ENCODE peak calls at places on chromosomes 4 and X, in five cellular contexts. L is cardiac fibroblast, X is Right ventricle myocardium inferior, H is neural crest cell, Q is fibroblast of lung. N is an unnamed sample.

GRCh38 chr4:89134775-89135319 is 23.5 kb downstream of the TIGD2 start:
- DNase-seq in L (peak), H (no peak), X (no peak), Q (peak), N (peak)

GRCh38 chr4:98283219-98284199 is 22.3 kb downstream of the RAP1GDS1 start:
- DNase-seq in H (no peak), Q (peak), L (peak), X (no peak), N (peak)

GRCh38 chr4:147550626-147551250 is 66.5 kb upstream of the TMEM184C start:
- DNase-seq in Q (peak), L (peak), H (no peak), X (no peak), N (peak)

GRCh38 chr4:183241322-183241640 is 78.8 kb downstream of the CLDN22 start:
- DNase-seq in Q (peak), L (peak), X (no peak), H (no peak), N (peak)

GRCh38 chrX:13808293-13808692 is 8.6 kb downstream of the GPM6B start:
- DNase-seq in L (no peak), X (no peak), Q (no peak), H (no peak), N (no peak)

GRCh38 chrX:136047969-136048368 is 62.7 kb downstream of the SLC9A6 start:
- DNase-seq in H (no peak), X (no peak), L (peak), Q (peak), N (peak)

GRCh38 chr4:158042591-158043030 is 130.2 kb downstream of the GASK1B start:
- DNase-seq in H (no peak), X (no peak), Q (peak), L (peak), N (peak)

GRCh38 chrX:27555514-27555913 is 34.6 kb upstream of the DCAF8L2 start:
- DNase-seq in L (peak), H (no peak), X (no peak), Q (peak), N (peak)

GRCh38 chr4:181911420-181911819 is 331.8 kb upstream of the TENM3 start:
- DNase-seq in Q (peak), L (peak), H (no peak), X (no peak), N (peak)

GRCh38 chrX:75547137-75547536 is 24.3 kb upstream of the ZDHHC15 start:
- DNase-seq in Q (no peak), H (no peak), X (no peak), L (no peak), N (no peak)

N was measured in IMR-90.